ENCODE peak calls at places on chromosome 13, in four cellular contexts. V, E, H and G are unnamed samples.

GRCh38 chr13:94825507-94825906 is 113.2 kb upstream of the SOX21 start:
- DNase-seq in E (peak), V (no peak), H (no peak), G (no peak)

GRCh38 chr13:41708648-41709175 is 251.4 kb downstream of the RGCC start:
- DNase-seq in V (no peak), H (no peak), E (no peak), G (no peak)

GRCh38 chr13:43232144-43232840 is 208.9 kb downstream of the DNAJC15 start:
- DNase-seq in H (no peak), V (no peak), E (no peak), G (no peak)

GRCh38 chr13:93029536-93029935 is 197.1 kb upstream of the GPC6 start:
- DNase-seq in E (no peak), H (no peak), V (no peak), G (no peak)

GRCh38 chr13:74644239-74644638 is 510.0 kb upstream of the KLF12 start:
- DNase-seq in E (no peak), H (no peak), V (no peak), G (no peak)

GRCh38 chr13:100976993-100977392 is 302.4 kb upstream of the TMTC4 start:
- DNase-seq in E (no peak), H (no peak), V (no peak), G (no peak)

GRCh38 chr13:37187611-37188010 is 82.1 kb upstream of the CSNK1A1L start:
- DNase-seq in E (no peak), V (no peak), H (no peak), G (no peak)

GRCh38 chr13:34826432-34826831 is 115.6 kb upstream of the NBEA start:
- DNase-seq in V (peak), H (no peak), E (no peak), G (no peak)

GRCh38 chr13:50435011-50435410 is 408.5 kb downstream of the DLEU7 start:
- DNase-seq in V (no peak), H (no peak), E (no peak), G (no peak)

GRCh38 chr13:50452761-50453160 is 390.7 kb downstream of the DLEU7 start:
- DNase-seq in H (no peak), V (no peak), E (no peak), G (no peak)

GRCh38 chr13:33242984-33243617 is 42.5 kb downstream of the STARD13 start:
- DNase-seq in E (no peak), V (no peak), H (no peak), G (no peak)

GRCh38 chr13:110549795-110550160 is 11.7 kb downstream of the RAB20 start:
- DNase-seq in V (no peak), E (no peak), H (no peak), G (no peak)

GRCh38 chr13:61536443-61536842 is 120.8 kb upstream of the PCDH20 start:
- DNase-seq in V (no peak), E (no peak), H (no peak), G (no peak)

GRCh38 chr13:66937423-66937822 is 292.7 kb downstream of the PCDH9 start:
- DNase-seq in H (no peak), V (no peak), E (no peak), G (no peak)

GRCh38 chr13:92187378-92187989 is 789.1 kb downstream of the GPC5 start:
- DNase-seq in E (no peak), H (peak), V (peak), G (no peak)

GRCh38 chr13:32135655-32136054 is 104.1 kb downstream of the FRY start:
- DNase-seq in H (no peak), E (no peak), V (no peak), G (no peak)

GRCh38 chr13:99617474-99618255 is 116.4 kb downstream of the TM9SF2 start:
- DNase-seq in E (peak), V (peak), H (peak), G (no peak)

GRCh38 chr13:96994030-96994848 is at the start of gene OXGR1:
- DNase-seq in V (no peak), E (peak), H (peak), G (no peak)

GRCh38 chr13:96994849-96995243 is 570 bp upstream of the OXGR1 start:
- DNase-seq in H (no peak), E (no peak), V (no peak), G (no peak)

GRCh38 chr13:96992633-96993032 is 1.6 kb downstream of the OXGR1 start:
- DNase-seq in E (no peak), V (no peak), H (no peak), G (no peak)

GRCh38 chr13:96996097-96996496 is 1.8 kb upstream of the OXGR1 start:
- DNase-seq in H (no peak), V (no peak), E (no peak), G (no peak)

DNA sequence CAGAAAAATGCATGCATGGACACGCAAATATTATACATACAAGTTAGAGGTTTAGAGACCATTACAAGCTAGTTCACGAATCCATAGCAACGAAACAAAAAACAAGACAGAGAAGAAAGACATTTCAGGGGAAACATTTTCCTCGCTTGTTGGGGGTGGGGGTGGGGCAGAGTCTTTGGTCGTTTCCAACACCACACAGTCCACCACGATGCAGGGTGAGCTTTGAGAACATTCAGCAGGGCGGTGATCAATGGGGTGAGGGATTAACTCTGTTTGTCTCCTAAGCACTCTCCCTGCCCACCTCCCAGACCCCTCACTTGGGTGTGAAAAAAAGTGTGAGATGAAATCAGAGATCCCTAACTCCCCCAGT is 631 bp downstream of the OXGR1 start:
- DNase-seq in E (no peak), V (no peak), H (no peak), G (no peak)
- TF ChIP-seq CBX5 in E (no peak), V (no peak), H (no peak), G (no peak)

GRCh38 chr13:39596685-39597084 is 6.3 kb downstream of the LHFPL6 start:
- DNase-seq in V (no peak), H (no peak), E (no peak), G (no peak)
- TF ChIP-seq CBX5 in V (no peak), H (no peak), E (no peak), G (no peak)

DNA sequence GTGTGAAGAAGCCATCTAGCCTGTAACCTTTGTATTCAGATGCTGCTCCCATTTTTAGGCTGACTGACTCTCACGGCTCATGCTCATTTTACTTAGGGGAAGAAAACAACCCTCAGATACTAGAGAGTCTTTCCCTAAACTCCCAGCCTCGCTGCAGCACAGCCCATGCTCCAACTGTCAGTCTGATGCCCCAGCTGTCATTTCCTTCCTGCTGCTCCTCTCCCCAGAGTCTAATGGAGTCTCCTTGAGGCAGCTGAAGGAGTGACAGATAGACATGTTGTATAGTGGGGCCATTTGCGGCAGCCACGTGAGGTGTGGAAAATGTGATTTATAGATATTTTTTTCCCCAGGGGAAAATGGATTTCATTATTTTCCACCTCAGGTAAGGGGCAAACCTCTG is 59.2 kb upstream of the OLFM4 start:
- DNase-seq in E (no peak), V (no peak), H (no peak), G (no peak)
- TF ChIP-seq CBX5 in E (no peak), V (no peak), H (no peak), G (no peak)

GRCh38 chr13:46347277-46347676 is 39.8 kb downstream of the RUBCNL start:
- DNase-seq in V (no peak), E (no peak), H (no peak), G (no peak)

GRCh38 chr13:46345866-46346265 is 41.2 kb downstream of the RUBCNL start:
- DNase-seq in V (no peak), H (no peak), E (no peak), G (no peak)

GRCh38 chr13:46342538-46342937 is 44.5 kb downstream of the RUBCNL start:
- DNase-seq in V (no peak), H (no peak), E (no peak), G (no peak)

GRCh38 chr13:46343279-46343949 is 43.6 kb downstream of the RUBCNL start:
- DNase-seq in H (no peak), V (no peak), E (no peak), G (no peak)

DNA sequence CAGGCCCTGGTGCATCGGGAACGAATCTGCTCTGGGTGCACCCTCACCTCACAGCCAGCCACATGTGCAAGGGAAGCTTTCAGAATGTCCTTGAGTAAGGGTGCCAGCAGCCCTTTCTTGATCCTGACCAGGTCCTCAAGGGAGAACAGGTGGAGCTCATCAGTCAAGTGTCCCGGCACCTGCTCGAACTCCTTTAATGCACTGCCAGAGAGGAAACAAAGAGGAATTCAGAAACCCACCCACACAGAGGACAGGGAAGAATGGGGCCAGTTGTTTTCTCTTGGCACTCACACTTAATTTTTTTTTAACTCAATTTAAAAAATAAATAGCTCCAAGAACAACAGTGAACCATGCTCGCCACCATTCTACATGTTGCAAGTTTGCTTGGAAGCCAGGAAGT is 41.7 kb downstream of the RUBCNL start:
- DNase-seq in H (no peak), E (no peak), V (no peak), G (no peak)
- TF ChIP-seq CBX5 in H (no peak), E (no peak), V (no peak), G (no peak)

DNA sequence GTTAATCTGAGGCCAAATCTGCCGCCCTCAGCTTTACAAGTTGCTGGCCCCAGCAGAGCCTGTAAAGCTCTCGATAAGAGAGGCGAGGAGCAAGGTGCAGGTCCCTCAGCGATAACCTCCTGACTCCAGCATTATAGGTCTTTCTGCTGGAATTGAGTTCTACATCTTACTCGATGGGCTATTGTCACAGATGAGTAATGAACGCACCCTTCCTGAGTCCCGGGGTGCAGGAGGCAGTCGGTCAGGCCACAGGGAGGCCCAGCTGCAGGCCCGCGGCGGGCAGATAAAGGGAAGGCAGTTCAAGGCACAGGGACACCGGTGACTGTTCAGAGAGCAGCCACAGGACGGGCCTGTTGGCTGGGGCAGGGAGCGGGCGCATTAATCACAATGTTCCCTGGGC is 157.6 kb upstream of the OBI1 start:
- DNase-seq in V (no peak), E (no peak), H (no peak), G (no peak)
- TF ChIP-seq CBX5 in V (no peak), E (no peak), H (no peak), G (no peak)